ENCODE peak calls at places on chromosomes 6 and 20, in nine cellular contexts. One of them, this sample, is unnamed.

GRCh38 chr20:44396369-44396768 is 40.9 kb downstream of the HNF4A start:
- DNase-seq in foreskin fibroblast: no peak
- DNase-seq in dorsolateral prefrontal cortex: no peak
- DNase-seq in hypothalamus: no peak
- DNase-seq in astrocyte of the spinal cord: no peak
- DNase-seq in effector CD4-positive, alpha-beta T cell: no peak
- DNase-seq in hippocampal formation: no peak
- DNase-seq in stimulated activated CD4-positive, alpha-beta T cell treated with anti-CD3 and anti-CD28 coated beads, Interleukin-4, amount 100 ng/mL, for 48 hours: no peak
- DNase-seq in amniotic epithelial cell: no peak
- DNase-seq in this sample: no peak

GRCh38 chr6:131029661-131030297 is 33.3 kb downstream of the EPB41L2 start:
- DNase-seq in foreskin fibroblast: peak; percentile 55
- DNase-seq in dorsolateral prefrontal cortex: no peak
- DNase-seq in hypothalamus: no peak
- DNase-seq in astrocyte of the spinal cord: peak; percentile 55
- DNase-seq in effector CD4-positive, alpha-beta T cell: no peak
- DNase-seq in hippocampal formation: no peak
- DNase-seq in stimulated activated CD4-positive, alpha-beta T cell treated with anti-CD3 and anti-CD28 coated beads, Interleukin-4, amount 100 ng/mL, for 48 hours: no peak
- DNase-seq in amniotic epithelial cell: peak; percentile 61
- DNase-seq in this sample: peak; percentile 22

GRCh38 chr20:20410678-20411077 is 42.8 kb downstream of the INSM1 start:
- DNase-seq in foreskin fibroblast: no peak
- DNase-seq in dorsolateral prefrontal cortex: peak; percentile 59
- DNase-seq in hypothalamus: peak; percentile 15
- DNase-seq in astrocyte of the spinal cord: no peak
- DNase-seq in effector CD4-positive, alpha-beta T cell: no peak
- DNase-seq in hippocampal formation: peak; percentile 18
- DNase-seq in stimulated activated CD4-positive, alpha-beta T cell treated with anti-CD3 and anti-CD28 coated beads, Interleukin-4, amount 100 ng/mL, for 48 hours: no peak
- DNase-seq in amniotic epithelial cell: peak; percentile 41
- DNase-seq in this sample: no peak

GRCh38 chr6:39471954-39472659 is 149.6 kb upstream of the KCNK16 start:
- DNase-seq in foreskin fibroblast: no peak
- DNase-seq in dorsolateral prefrontal cortex: no peak
- DNase-seq in hypothalamus: no peak
- DNase-seq in astrocyte of the spinal cord: peak; percentile 9
- DNase-seq in effector CD4-positive, alpha-beta T cell: no peak
- DNase-seq in hippocampal formation: no peak
- DNase-seq in stimulated activated CD4-positive, alpha-beta T cell treated with anti-CD3 and anti-CD28 coated beads, Interleukin-4, amount 100 ng/mL, for 48 hours: no peak
- DNase-seq in amniotic epithelial cell: no peak
- DNase-seq in this sample: peak; percentile 9

GRCh38 chr6:90370493-90370959 is 73.9 kb upstream of the BACH2 start:
- DNase-seq in foreskin fibroblast: peak; percentile 30
- DNase-seq in dorsolateral prefrontal cortex: no peak
- DNase-seq in hypothalamus: no peak
- DNase-seq in astrocyte of the spinal cord: no peak
- DNase-seq in effector CD4-positive, alpha-beta T cell: no peak
- DNase-seq in hippocampal formation: no peak
- DNase-seq in stimulated activated CD4-positive, alpha-beta T cell treated with anti-CD3 and anti-CD28 coated beads, Interleukin-4, amount 100 ng/mL, for 48 hours: no peak
- DNase-seq in amniotic epithelial cell: peak; percentile 48
- DNase-seq in this sample: no peak

GRCh38 chr20:58640446-58640845 is 10.6 kb upstream of the STX16 start:
- DNase-seq in foreskin fibroblast: peak; percentile 41
- DNase-seq in dorsolateral prefrontal cortex: no peak
- DNase-seq in hypothalamus: no peak
- DNase-seq in astrocyte of the spinal cord: peak; percentile 86
- DNase-seq in effector CD4-positive, alpha-beta T cell: no peak
- DNase-seq in hippocampal formation: no peak
- DNase-seq in stimulated activated CD4-positive, alpha-beta T cell treated with anti-CD3 and anti-CD28 coated beads, Interleukin-4, amount 100 ng/mL, for 48 hours: no peak
- DNase-seq in amniotic epithelial cell: peak; percentile 95
- DNase-seq in this sample: peak; percentile 59

GRCh38 chr6:169035381-169036280 is 218.0 kb downstream of the THBS2 start:
- DNase-seq in foreskin fibroblast: peak; percentile 87
- DNase-seq in dorsolateral prefrontal cortex: no peak
- DNase-seq in hypothalamus: no peak
- DNase-seq in astrocyte of the spinal cord: peak; percentile 70
- DNase-seq in effector CD4-positive, alpha-beta T cell: no peak
- DNase-seq in hippocampal formation: no peak
- DNase-seq in stimulated activated CD4-positive, alpha-beta T cell treated with anti-CD3 and anti-CD28 coated beads, Interleukin-4, amount 100 ng/mL, for 48 hours: no peak
- DNase-seq in amniotic epithelial cell: peak; percentile 78
- DNase-seq in this sample: peak; percentile 40

GRCh38 chr20:8132632-8133587 is 844 bp downstream of the PLCB1 start:
- DNase-seq in foreskin fibroblast: peak; percentile 64
- DNase-seq in dorsolateral prefrontal cortex: no peak
- DNase-seq in hypothalamus: peak; percentile 7
- DNase-seq in astrocyte of the spinal cord: no peak
- DNase-seq in effector CD4-positive, alpha-beta T cell: no peak
- DNase-seq in hippocampal formation: peak; percentile 7
- DNase-seq in stimulated activated CD4-positive, alpha-beta T cell treated with anti-CD3 and anti-CD28 coated beads, Interleukin-4, amount 100 ng/mL, for 48 hours: peak; percentile 2
- DNase-seq in amniotic epithelial cell: no peak
- DNase-seq in this sample: no peak

GRCh38 chr6:126432564-126432963 is 92.6 kb downstream of the CENPW start:
- DNase-seq in foreskin fibroblast: no peak
- DNase-seq in dorsolateral prefrontal cortex: no peak
- DNase-seq in hypothalamus: no peak
- DNase-seq in astrocyte of the spinal cord: no peak
- DNase-seq in effector CD4-positive, alpha-beta T cell: no peak
- DNase-seq in hippocampal formation: no peak
- DNase-seq in stimulated activated CD4-positive, alpha-beta T cell treated with anti-CD3 and anti-CD28 coated beads, Interleukin-4, amount 100 ng/mL, for 48 hours: no peak
- DNase-seq in amniotic epithelial cell: no peak
- DNase-seq in this sample: no peak

GRCh38 chr6:130118236-130118635 is 99.9 kb downstream of the L3MBTL3 start:
- DNase-seq in foreskin fibroblast: peak; percentile 13
- DNase-seq in dorsolateral prefrontal cortex: no peak
- DNase-seq in hypothalamus: no peak
- DNase-seq in astrocyte of the spinal cord: no peak
- DNase-seq in effector CD4-positive, alpha-beta T cell: no peak
- DNase-seq in hippocampal formation: no peak
- DNase-seq in stimulated activated CD4-positive, alpha-beta T cell treated with anti-CD3 and anti-CD28 coated beads, Interleukin-4, amount 100 ng/mL, for 48 hours: no peak
- DNase-seq in amniotic epithelial cell: no peak
- DNase-seq in this sample: no peak

GRCh38 chr6:13256614-13257013 is 71.7 kb downstream of the TBC1D7 start:
- DNase-seq in foreskin fibroblast: peak; percentile 75
- DNase-seq in dorsolateral prefrontal cortex: no peak
- DNase-seq in hypothalamus: no peak
- DNase-seq in astrocyte of the spinal cord: no peak
- DNase-seq in effector CD4-positive, alpha-beta T cell: no peak
- DNase-seq in hippocampal formation: no peak
- DNase-seq in stimulated activated CD4-positive, alpha-beta T cell treated with anti-CD3 and anti-CD28 coated beads, Interleukin-4, amount 100 ng/mL, for 48 hours: no peak
- DNase-seq in amniotic epithelial cell: no peak
- DNase-seq in this sample: no peak

GRCh38 chr6:46312657-46313056 is 141.9 kb upstream of the ENPP5 start:
- DNase-seq in foreskin fibroblast: no peak
- DNase-seq in dorsolateral prefrontal cortex: no peak
- DNase-seq in hypothalamus: no peak
- DNase-seq in astrocyte of the spinal cord: no peak
- DNase-seq in effector CD4-positive, alpha-beta T cell: no peak
- DNase-seq in hippocampal formation: no peak
- DNase-seq in stimulated activated CD4-positive, alpha-beta T cell treated with anti-CD3 and anti-CD28 coated beads, Interleukin-4, amount 100 ng/mL, for 48 hours: no peak
- DNase-seq in amniotic epithelial cell: no peak
- DNase-seq in this sample: no peak

GRCh38 chr6:43293698-43294097 is 4.4 kb upstream of the SLC22A7 start:
- DNase-seq in foreskin fibroblast: no peak
- DNase-seq in dorsolateral prefrontal cortex: no peak
- DNase-seq in hypothalamus: no peak
- DNase-seq in astrocyte of the spinal cord: no peak
- DNase-seq in effector CD4-positive, alpha-beta T cell: no peak
- DNase-seq in hippocampal formation: no peak
- DNase-seq in stimulated activated CD4-positive, alpha-beta T cell treated with anti-CD3 and anti-CD28 coated beads, Interleukin-4, amount 100 ng/mL, for 48 hours: no peak
- DNase-seq in amniotic epithelial cell: no peak
- DNase-seq in this sample: no peak

GRCh38 chr6:138523347-138524210 is 24.3 kb upstream of the NHSL1 start:
- DNase-seq in foreskin fibroblast: no peak
- DNase-seq in dorsolateral prefrontal cortex: no peak
- DNase-seq in hypothalamus: no peak
- DNase-seq in astrocyte of the spinal cord: no peak
- DNase-seq in effector CD4-positive, alpha-beta T cell: no peak
- DNase-seq in hippocampal formation: no peak
- DNase-seq in stimulated activated CD4-positive, alpha-beta T cell treated with anti-CD3 and anti-CD28 coated beads, Interleukin-4, amount 100 ng/mL, for 48 hours: no peak
- DNase-seq in amniotic epithelial cell: no peak
- DNase-seq in this sample: no peak

GRCh38 chr6:35505985-35506384 is 6.7 kb downstream of the TULP1 start:
- DNase-seq in foreskin fibroblast: no peak
- DNase-seq in dorsolateral prefrontal cortex: no peak
- DNase-seq in hypothalamus: no peak
- DNase-seq in astrocyte of the spinal cord: no peak
- DNase-seq in effector CD4-positive, alpha-beta T cell: no peak
- DNase-seq in hippocampal formation: no peak
- DNase-seq in stimulated activated CD4-positive, alpha-beta T cell treated with anti-CD3 and anti-CD28 coated beads, Interleukin-4, amount 100 ng/mL, for 48 hours: no peak
- DNase-seq in amniotic epithelial cell: no peak
- DNase-seq in this sample: no peak

GRCh38 chr6:98944598-98945011 is 3.1 kb downstream of the FBXL4 start:
- DNase-seq in foreskin fibroblast: peak; percentile 47
- DNase-seq in dorsolateral prefrontal cortex: no peak
- DNase-seq in hypothalamus: no peak
- DNase-seq in astrocyte of the spinal cord: peak; percentile 14
- DNase-seq in effector CD4-positive, alpha-beta T cell: no peak
- DNase-seq in hippocampal formation: no peak
- DNase-seq in stimulated activated CD4-positive, alpha-beta T cell treated with anti-CD3 and anti-CD28 coated beads, Interleukin-4, amount 100 ng/mL, for 48 hours: no peak
- DNase-seq in amniotic epithelial cell: peak; percentile 92
- DNase-seq in this sample: no peak

GRCh38 chr6:39776581-39776980 is 15.6 kb upstream of the DAAM2 start:
- DNase-seq in foreskin fibroblast: no peak
- DNase-seq in dorsolateral prefrontal cortex: no peak
- DNase-seq in hypothalamus: no peak
- DNase-seq in astrocyte of the spinal cord: no peak
- DNase-seq in effector CD4-positive, alpha-beta T cell: no peak
- DNase-seq in hippocampal formation: no peak
- DNase-seq in stimulated activated CD4-positive, alpha-beta T cell treated with anti-CD3 and anti-CD28 coated beads, Interleukin-4, amount 100 ng/mL, for 48 hours: no peak
- DNase-seq in amniotic epithelial cell: no peak
- DNase-seq in this sample: no peak

GRCh38 chr20:38373231-38373867 is 27.1 kb downstream of the LBP start:
- DNase-seq in foreskin fibroblast: no peak
- DNase-seq in dorsolateral prefrontal cortex: no peak
- DNase-seq in hypothalamus: no peak
- DNase-seq in astrocyte of the spinal cord: no peak
- DNase-seq in effector CD4-positive, alpha-beta T cell: no peak
- DNase-seq in hippocampal formation: no peak
- DNase-seq in stimulated activated CD4-positive, alpha-beta T cell treated with anti-CD3 and anti-CD28 coated beads, Interleukin-4, amount 100 ng/mL, for 48 hours: no peak
- DNase-seq in amniotic epithelial cell: peak; percentile 65
- DNase-seq in this sample: no peak

GRCh38 chr20:36821964-36822437 is 48.4 kb upstream of the DSN1 start:
- DNase-seq in foreskin fibroblast: peak; percentile 62
- DNase-seq in dorsolateral prefrontal cortex: peak; percentile 67
- DNase-seq in hypothalamus: peak; percentile 54
- DNase-seq in astrocyte of the spinal cord: no peak
- DNase-seq in effector CD4-positive, alpha-beta T cell: no peak
- DNase-seq in hippocampal formation: peak; percentile 56
- DNase-seq in stimulated activated CD4-positive, alpha-beta T cell treated with anti-CD3 and anti-CD28 coated beads, Interleukin-4, amount 100 ng/mL, for 48 hours: no peak
- DNase-seq in amniotic epithelial cell: no peak
- DNase-seq in this sample: no peak

GRCh38 chr6:39357998-39358686 is 35.6 kb upstream of the KCNK16 start:
- DNase-seq in foreskin fibroblast: peak; percentile 82
- DNase-seq in dorsolateral prefrontal cortex: no peak
- DNase-seq in hypothalamus: no peak
- DNase-seq in astrocyte of the spinal cord: peak; percentile 53
- DNase-seq in effector CD4-positive, alpha-beta T cell: no peak
- DNase-seq in hippocampal formation: no peak
- DNase-seq in stimulated activated CD4-positive, alpha-beta T cell treated with anti-CD3 and anti-CD28 coated beads, Interleukin-4, amount 100 ng/mL, for 48 hours: no peak
- DNase-seq in amniotic epithelial cell: peak; percentile 13
- DNase-seq in this sample: peak; percentile 38

GRCh38 chr6:53244958-53245357 is 96.3 kb upstream of the GCM1 start:
- DNase-seq in foreskin fibroblast: no peak
- DNase-seq in dorsolateral prefrontal cortex: no peak
- DNase-seq in hypothalamus: no peak
- DNase-seq in astrocyte of the spinal cord: no peak
- DNase-seq in effector CD4-positive, alpha-beta T cell: no peak
- DNase-seq in hippocampal formation: no peak
- DNase-seq in stimulated activated CD4-positive, alpha-beta T cell treated with anti-CD3 and anti-CD28 coated beads, Interleukin-4, amount 100 ng/mL, for 48 hours: no peak
- DNase-seq in amniotic epithelial cell: no peak
- DNase-seq in this sample: no peak

GRCh38 chr6:100808638-100809275 is 72.4 kb downstream of the ASCC3 start:
- DNase-seq in foreskin fibroblast: peak; percentile 22
- DNase-seq in dorsolateral prefrontal cortex: no peak
- DNase-seq in hypothalamus: no peak
- DNase-seq in astrocyte of the spinal cord: peak; percentile 59
- DNase-seq in effector CD4-positive, alpha-beta T cell: no peak
- DNase-seq in hippocampal formation: no peak
- DNase-seq in stimulated activated CD4-positive, alpha-beta T cell treated with anti-CD3 and anti-CD28 coated beads, Interleukin-4, amount 100 ng/mL, for 48 hours: no peak
- DNase-seq in amniotic epithelial cell: peak; percentile 46
- DNase-seq in this sample: no peak